ENCODE peak calls at places on chromosomes 11 and 22, in six cellular contexts. G is lung; B is lung microvascular endothelial cell; P is A549; A is SHP77; X is activated T-cell treated with anti-CD3 and anti-CD28 coated beads, Interleukin-2, amount 50 U/mL, for 72 hours. Z is an unnamed sample.

GRCh38 chr22:32904044-32904443 is 102.5 kb downstream of the TIMP3 start:
- DNase-seq in G (peak; percentile 39), B (peak; percentile 12), P (peak; percentile 29), A (peak; percentile 3), X (no peak), Z (no peak)

GRCh38 chr11:128412847-128413791 is 174.2 kb downstream of the ETS1 start:
- DNase-seq in G (no peak), B (no peak), P (peak; percentile 6), A (no peak), X (peak; percentile 16), Z (peak; percentile 44)

GRCh38 chr11:12110201-12110713 is at the start of gene MICAL2:
- DNase-seq in G (peak; percentile 87), B (peak; percentile 90), P (peak; percentile 85), A (peak; percentile 63), X (peak; percentile 94), Z (peak; percentile 95)

GRCh38 chr22:28171135-28171534 is 252.1 kb upstream of the PITPNB start:
- DNase-seq in G (no peak), B (peak; percentile 5), P (no peak), A (no peak), X (no peak), Z (no peak)

GRCh38 chr22:24118689-24119384 is 62.5 kb upstream of the SUSD2 start:
- DNase-seq in G (no peak), B (no peak), P (no peak), A (no peak), X (no peak), Z (no peak)

GRCh38 chr22:49663823-49664222 is 163.8 kb downstream of the BRD1 start:
- DNase-seq in G (no peak), B (no peak), P (no peak), A (no peak), X (no peak), Z (no peak)

GRCh38 chr22:44550666-44551491 is 52.8 kb upstream of the RTL6 start:
- DNase-seq in G (peak; percentile 51), B (peak; percentile 82), P (peak; percentile 16), A (peak; percentile 63), X (peak; percentile 63), Z (peak; percentile 28)

GRCh38 chr11:32829157-32829679 is 509 bp upstream of the PRRG4 start:
- DNase-seq in G (no peak), B (peak; percentile 30), P (no peak), A (no peak), X (no peak), Z (peak; percentile 61)

GRCh38 chr11:101987370-101987769 is 59.9 kb upstream of the CFAP300 start:
- DNase-seq in G (no peak), B (no peak), P (no peak), A (no peak), X (no peak), Z (no peak)

GRCh38 chr11:22761066-22761465 is 68.5 kb downstream of the SVIP start:
- DNase-seq in G (no peak), B (no peak), P (no peak), A (no peak), X (no peak), Z (no peak)

GRCh38 chr11:114359342-114359741 is 41.0 kb downstream of the C11orf71 start:
- DNase-seq in G (no peak), B (no peak), P (no peak), A (no peak), X (no peak), Z (no peak)

GRCh38 chr22:45454260-45454659 is 40.8 kb downstream of the RIBC2 start:
- DNase-seq in G (no peak), B (no peak), P (no peak), A (no peak), X (no peak), Z (no peak)

GRCh38 chr11:121206810-121207209 is 85.8 kb upstream of the SC5D start:
- DNase-seq in G (no peak), B (no peak), P (no peak), A (no peak), X (no peak), Z (no peak)

GRCh38 chr11:57668467-57668890 is 565 bp downstream of the ZDHHC5 start:
- DNase-seq in G (no peak), B (peak; percentile 26), P (no peak), A (no peak), X (no peak), Z (no peak)

GRCh38 chr11:114317738-114318137 is 21.5 kb downstream of the NNMT start:
- DNase-seq in G (no peak), B (peak; percentile 74), P (peak; percentile 70), A (peak; percentile 59), X (no peak), Z (no peak)

GRCh38 chr11:45089845-45090499 is 56.5 kb upstream of the PRDM11 start:
- DNase-seq in G (no peak), B (no peak), P (peak; percentile 60), A (peak; percentile 38), X (no peak), Z (no peak)